ENCODE peak calls at places on chromosome 1, in eight cellular contexts. One of them, this sample, is unnamed.

GRCh38 chr1:180693564-180694244 is 61.9 kb downstream of the XPR1 start:
- DNase-seq in stimulated activated CD4-positive, alpha-beta T cell treated with anti-CD3 and anti-CD28 coated beads, Interleukin-1b, Interleukin-23, amount 100 ng/mL, for 24 hours: no peak
- DNase-seq in stimulated activated CD8-positive, alpha-beta memory T cell treated with anti-CD3 and anti-CD28 coated beads, Interleukin-7, amount 100 ng/mL, for 1 hour: no peak
- DNase-seq in cardiac muscle cell: no peak
- DNase-seq in HT1080: no peak
- DNase-seq in NCI-H1417: no peak
- DNase-seq in Ammon's horn: no peak
- DNase-seq in naive thymus-derived CD8-positive, alpha-beta T cell: no peak
- DNase-seq in this sample: no peak

GRCh38 chr1:240965581-240966091 is 353.7 kb upstream of the GREM2 start:
- DNase-seq in stimulated activated CD8-positive, alpha-beta memory T cell treated with anti-CD3 and anti-CD28 coated beads, Interleukin-7, amount 100 ng/mL, for 1 hour: no peak
- DNase-seq in NCI-H1417: no peak
- DNase-seq in stimulated activated CD4-positive, alpha-beta T cell treated with anti-CD3 and anti-CD28 coated beads, Interleukin-1b, Interleukin-23, amount 100 ng/mL, for 24 hours: no peak
- DNase-seq in HT1080: no peak
- DNase-seq in Ammon's horn: no peak
- DNase-seq in cardiac muscle cell: peak
- DNase-seq in naive thymus-derived CD8-positive, alpha-beta T cell: no peak
- DNase-seq in this sample: no peak

GRCh38 chr1:102184477-102184876 is 187.8 kb upstream of the OLFM3 start:
- DNase-seq in HT1080: no peak
- DNase-seq in Ammon's horn: no peak
- DNase-seq in stimulated activated CD8-positive, alpha-beta memory T cell treated with anti-CD3 and anti-CD28 coated beads, Interleukin-7, amount 100 ng/mL, for 1 hour: no peak
- DNase-seq in naive thymus-derived CD8-positive, alpha-beta T cell: no peak
- DNase-seq in stimulated activated CD4-positive, alpha-beta T cell treated with anti-CD3 and anti-CD28 coated beads, Interleukin-1b, Interleukin-23, amount 100 ng/mL, for 24 hours: no peak
- DNase-seq in NCI-H1417: no peak
- DNase-seq in cardiac muscle cell: no peak
- DNase-seq in this sample: no peak

GRCh38 chr1:165823552-165824268 is 3.7 kb upstream of the UCK2 start:
- DNase-seq in stimulated activated CD4-positive, alpha-beta T cell treated with anti-CD3 and anti-CD28 coated beads, Interleukin-1b, Interleukin-23, amount 100 ng/mL, for 24 hours: no peak
- DNase-seq in cardiac muscle cell: no peak
- DNase-seq in stimulated activated CD8-positive, alpha-beta memory T cell treated with anti-CD3 and anti-CD28 coated beads, Interleukin-7, amount 100 ng/mL, for 1 hour: no peak
- DNase-seq in Ammon's horn: peak
- DNase-seq in naive thymus-derived CD8-positive, alpha-beta T cell: no peak
- DNase-seq in HT1080: no peak
- DNase-seq in NCI-H1417: no peak
- DNase-seq in this sample: no peak

GRCh38 chr1:49597436-49597835 is 426.3 kb downstream of the AGBL4 start:
- DNase-seq in Ammon's horn: no peak
- DNase-seq in cardiac muscle cell: no peak
- DNase-seq in stimulated activated CD4-positive, alpha-beta T cell treated with anti-CD3 and anti-CD28 coated beads, Interleukin-1b, Interleukin-23, amount 100 ng/mL, for 24 hours: no peak
- DNase-seq in NCI-H1417: peak
- DNase-seq in HT1080: no peak
- DNase-seq in stimulated activated CD8-positive, alpha-beta memory T cell treated with anti-CD3 and anti-CD28 coated beads, Interleukin-7, amount 100 ng/mL, for 1 hour: no peak
- DNase-seq in naive thymus-derived CD8-positive, alpha-beta T cell: no peak
- DNase-seq in this sample: no peak

GRCh38 chr1:25991937-25992688 is 5.8 kb downstream of the PAFAH2 start:
- DNase-seq in naive thymus-derived CD8-positive, alpha-beta T cell: no peak
- DNase-seq in cardiac muscle cell: no peak
- DNase-seq in stimulated activated CD8-positive, alpha-beta memory T cell treated with anti-CD3 and anti-CD28 coated beads, Interleukin-7, amount 100 ng/mL, for 1 hour: no peak
- DNase-seq in stimulated activated CD4-positive, alpha-beta T cell treated with anti-CD3 and anti-CD28 coated beads, Interleukin-1b, Interleukin-23, amount 100 ng/mL, for 24 hours: no peak
- DNase-seq in Ammon's horn: no peak
- DNase-seq in HT1080: peak
- DNase-seq in NCI-H1417: no peak
- DNase-seq in this sample: no peak

GRCh38 chr1:91791103-91791502 is 94.8 kb downstream of the TGFBR3 start:
- DNase-seq in stimulated activated CD4-positive, alpha-beta T cell treated with anti-CD3 and anti-CD28 coated beads, Interleukin-1b, Interleukin-23, amount 100 ng/mL, for 24 hours: no peak
- DNase-seq in HT1080: no peak
- DNase-seq in cardiac muscle cell: no peak
- DNase-seq in Ammon's horn: no peak
- DNase-seq in stimulated activated CD8-positive, alpha-beta memory T cell treated with anti-CD3 and anti-CD28 coated beads, Interleukin-7, amount 100 ng/mL, for 1 hour: no peak
- DNase-seq in NCI-H1417: no peak
- DNase-seq in naive thymus-derived CD8-positive, alpha-beta T cell: no peak
- DNase-seq in this sample: no peak

GRCh38 chr1:156504062-156504813 is 3.7 kb upstream of the MEF2D start:
- DNase-seq in cardiac muscle cell: no peak
- DNase-seq in stimulated activated CD8-positive, alpha-beta memory T cell treated with anti-CD3 and anti-CD28 coated beads, Interleukin-7, amount 100 ng/mL, for 1 hour: no peak
- DNase-seq in HT1080: peak
- DNase-seq in Ammon's horn: no peak
- DNase-seq in stimulated activated CD4-positive, alpha-beta T cell treated with anti-CD3 and anti-CD28 coated beads, Interleukin-1b, Interleukin-23, amount 100 ng/mL, for 24 hours: no peak
- DNase-seq in NCI-H1417: no peak
- DNase-seq in naive thymus-derived CD8-positive, alpha-beta T cell: no peak
- DNase-seq in this sample: no peak

GRCh38 chr1:47231314-47232186 is 475 bp downstream of the TAL1 start:
- DNase-seq in Ammon's horn: peak
- DNase-seq in HT1080: no peak
- DNase-seq in NCI-H1417: no peak
- DNase-seq in cardiac muscle cell: peak
- DNase-seq in stimulated activated CD8-positive, alpha-beta memory T cell treated with anti-CD3 and anti-CD28 coated beads, Interleukin-7, amount 100 ng/mL, for 1 hour: no peak
- DNase-seq in naive thymus-derived CD8-positive, alpha-beta T cell: no peak
- DNase-seq in stimulated activated CD4-positive, alpha-beta T cell treated with anti-CD3 and anti-CD28 coated beads, Interleukin-1b, Interleukin-23, amount 100 ng/mL, for 24 hours: no peak
- DNase-seq in this sample: peak

GRCh38 chr1:21520899-21521716 is 11.9 kb downstream of the ALPL start:
- DNase-seq in Ammon's horn: no peak
- DNase-seq in naive thymus-derived CD8-positive, alpha-beta T cell: no peak
- DNase-seq in stimulated activated CD4-positive, alpha-beta T cell treated with anti-CD3 and anti-CD28 coated beads, Interleukin-1b, Interleukin-23, amount 100 ng/mL, for 24 hours: no peak
- DNase-seq in cardiac muscle cell: no peak
- DNase-seq in HT1080: peak
- DNase-seq in NCI-H1417: no peak
- DNase-seq in stimulated activated CD8-positive, alpha-beta memory T cell treated with anti-CD3 and anti-CD28 coated beads, Interleukin-7, amount 100 ng/mL, for 1 hour: no peak
- DNase-seq in this sample: peak

GRCh38 chr1:31831397-31832378 is 15.9 kb upstream of the SPOCD1 start:
- DNase-seq in Ammon's horn: no peak
- DNase-seq in cardiac muscle cell: no peak
- DNase-seq in stimulated activated CD4-positive, alpha-beta T cell treated with anti-CD3 and anti-CD28 coated beads, Interleukin-1b, Interleukin-23, amount 100 ng/mL, for 24 hours: no peak
- DNase-seq in stimulated activated CD8-positive, alpha-beta memory T cell treated with anti-CD3 and anti-CD28 coated beads, Interleukin-7, amount 100 ng/mL, for 1 hour: no peak
- DNase-seq in NCI-H1417: no peak
- DNase-seq in HT1080: peak
- DNase-seq in naive thymus-derived CD8-positive, alpha-beta T cell: no peak
- DNase-seq in this sample: peak

GRCh38 chr1:33132549-33132948 is 49.3 kb downstream of the TRIM62 start:
- DNase-seq in Ammon's horn: no peak
- DNase-seq in stimulated activated CD8-positive, alpha-beta memory T cell treated with anti-CD3 and anti-CD28 coated beads, Interleukin-7, amount 100 ng/mL, for 1 hour: no peak
- DNase-seq in stimulated activated CD4-positive, alpha-beta T cell treated with anti-CD3 and anti-CD28 coated beads, Interleukin-1b, Interleukin-23, amount 100 ng/mL, for 24 hours: no peak
- DNase-seq in HT1080: no peak
- DNase-seq in NCI-H1417: no peak
- DNase-seq in cardiac muscle cell: no peak
- DNase-seq in naive thymus-derived CD8-positive, alpha-beta T cell: no peak
- DNase-seq in this sample: no peak

GRCh38 chr1:153058154-153058553 is 842 bp upstream of the SPRR2A start:
- DNase-seq in stimulated activated CD8-positive, alpha-beta memory T cell treated with anti-CD3 and anti-CD28 coated beads, Interleukin-7, amount 100 ng/mL, for 1 hour: no peak
- DNase-seq in cardiac muscle cell: no peak
- DNase-seq in stimulated activated CD4-positive, alpha-beta T cell treated with anti-CD3 and anti-CD28 coated beads, Interleukin-1b, Interleukin-23, amount 100 ng/mL, for 24 hours: no peak
- DNase-seq in NCI-H1417: no peak
- DNase-seq in Ammon's horn: no peak
- DNase-seq in HT1080: no peak
- DNase-seq in naive thymus-derived CD8-positive, alpha-beta T cell: no peak
- DNase-seq in this sample: no peak

GRCh38 chr1:31181515-31182343 is 58.0 kb downstream of the NKAIN1 start:
- DNase-seq in cardiac muscle cell: peak
- DNase-seq in NCI-H1417: peak
- DNase-seq in naive thymus-derived CD8-positive, alpha-beta T cell: no peak
- DNase-seq in Ammon's horn: peak
- DNase-seq in stimulated activated CD8-positive, alpha-beta memory T cell treated with anti-CD3 and anti-CD28 coated beads, Interleukin-7, amount 100 ng/mL, for 1 hour: no peak
- DNase-seq in HT1080: peak
- DNase-seq in stimulated activated CD4-positive, alpha-beta T cell treated with anti-CD3 and anti-CD28 coated beads, Interleukin-1b, Interleukin-23, amount 100 ng/mL, for 24 hours: peak
- DNase-seq in this sample: peak

GRCh38 chr1:205936846-205937707 is 6.2 kb downstream of the SLC26A9 start:
- DNase-seq in NCI-H1417: no peak
- DNase-seq in stimulated activated CD4-positive, alpha-beta T cell treated with anti-CD3 and anti-CD28 coated beads, Interleukin-1b, Interleukin-23, amount 100 ng/mL, for 24 hours: no peak
- DNase-seq in stimulated activated CD8-positive, alpha-beta memory T cell treated with anti-CD3 and anti-CD28 coated beads, Interleukin-7, amount 100 ng/mL, for 1 hour: no peak
- DNase-seq in naive thymus-derived CD8-positive, alpha-beta T cell: no peak
- DNase-seq in HT1080: peak
- DNase-seq in Ammon's horn: no peak
- DNase-seq in cardiac muscle cell: no peak
- DNase-seq in this sample: peak

GRCh38 chr1:65425697-65426096 is 5.2 kb downstream of the LEPR start:
- DNase-seq in stimulated activated CD8-positive, alpha-beta memory T cell treated with anti-CD3 and anti-CD28 coated beads, Interleukin-7, amount 100 ng/mL, for 1 hour: no peak
- DNase-seq in Ammon's horn: no peak
- DNase-seq in cardiac muscle cell: no peak
- DNase-seq in stimulated activated CD4-positive, alpha-beta T cell treated with anti-CD3 and anti-CD28 coated beads, Interleukin-1b, Interleukin-23, amount 100 ng/mL, for 24 hours: no peak
- DNase-seq in NCI-H1417: no peak
- DNase-seq in naive thymus-derived CD8-positive, alpha-beta T cell: no peak
- DNase-seq in HT1080: peak
- DNase-seq in this sample: peak

GRCh38 chr1:110243581-110243980 is 33.5 kb downstream of the KCNC4 start:
- DNase-seq in HT1080: no peak
- DNase-seq in naive thymus-derived CD8-positive, alpha-beta T cell: no peak
- DNase-seq in cardiac muscle cell: no peak
- DNase-seq in NCI-H1417: peak
- DNase-seq in Ammon's horn: no peak
- DNase-seq in stimulated activated CD8-positive, alpha-beta memory T cell treated with anti-CD3 and anti-CD28 coated beads, Interleukin-7, amount 100 ng/mL, for 1 hour: no peak
- DNase-seq in stimulated activated CD4-positive, alpha-beta T cell treated with anti-CD3 and anti-CD28 coated beads, Interleukin-1b, Interleukin-23, amount 100 ng/mL, for 24 hours: no peak
- DNase-seq in this sample: no peak

GRCh38 chr1:219304227-219305226 is 130.8 kb downstream of the LYPLAL1 start:
- DNase-seq in stimulated activated CD8-positive, alpha-beta memory T cell treated with anti-CD3 and anti-CD28 coated beads, Interleukin-7, amount 100 ng/mL, for 1 hour: no peak
- DNase-seq in Ammon's horn: no peak
- DNase-seq in NCI-H1417: no peak
- DNase-seq in HT1080: peak
- DNase-seq in naive thymus-derived CD8-positive, alpha-beta T cell: no peak
- DNase-seq in cardiac muscle cell: no peak
- DNase-seq in stimulated activated CD4-positive, alpha-beta T cell treated with anti-CD3 and anti-CD28 coated beads, Interleukin-1b, Interleukin-23, amount 100 ng/mL, for 24 hours: no peak
- DNase-seq in this sample: peak

GRCh38 chr1:200380589-200381021 is 29.2 kb downstream of the ZNF281 start:
- DNase-seq in Ammon's horn: no peak
- DNase-seq in cardiac muscle cell: no peak
- DNase-seq in naive thymus-derived CD8-positive, alpha-beta T cell: no peak
- DNase-seq in HT1080: no peak
- DNase-seq in NCI-H1417: no peak
- DNase-seq in stimulated activated CD4-positive, alpha-beta T cell treated with anti-CD3 and anti-CD28 coated beads, Interleukin-1b, Interleukin-23, amount 100 ng/mL, for 24 hours: no peak
- DNase-seq in stimulated activated CD8-positive, alpha-beta memory T cell treated with anti-CD3 and anti-CD28 coated beads, Interleukin-7, amount 100 ng/mL, for 1 hour: no peak
- DNase-seq in this sample: no peak

GRCh38 chr1:95730986-95731385 is 497.0 kb downstream of the RWDD3 start:
- DNase-seq in stimulated activated CD4-positive, alpha-beta T cell treated with anti-CD3 and anti-CD28 coated beads, Interleukin-1b, Interleukin-23, amount 100 ng/mL, for 24 hours: no peak
- DNase-seq in naive thymus-derived CD8-positive, alpha-beta T cell: no peak
- DNase-seq in HT1080: peak
- DNase-seq in NCI-H1417: no peak
- DNase-seq in stimulated activated CD8-positive, alpha-beta memory T cell treated with anti-CD3 and anti-CD28 coated beads, Interleukin-7, amount 100 ng/mL, for 1 hour: no peak
- DNase-seq in Ammon's horn: no peak
- DNase-seq in cardiac muscle cell: no peak
- DNase-seq in this sample: no peak

GRCh38 chr1:14650951-14651350 is 52.5 kb downstream of the KAZN start:
- DNase-seq in stimulated activated CD4-positive, alpha-beta T cell treated with anti-CD3 and anti-CD28 coated beads, Interleukin-1b, Interleukin-23, amount 100 ng/mL, for 24 hours: no peak
- DNase-seq in NCI-H1417: no peak
- DNase-seq in Ammon's horn: peak
- DNase-seq in naive thymus-derived CD8-positive, alpha-beta T cell: no peak
- DNase-seq in stimulated activated CD8-positive, alpha-beta memory T cell treated with anti-CD3 and anti-CD28 coated beads, Interleukin-7, amount 100 ng/mL, for 1 hour: no peak
- DNase-seq in HT1080: no peak
- DNase-seq in cardiac muscle cell: peak
- DNase-seq in this sample: no peak

GRCh38 chr1:76925825-76926224 is 58.5 kb downstream of the ST6GALNAC5 start:
- DNase-seq in naive thymus-derived CD8-positive, alpha-beta T cell: no peak
- DNase-seq in stimulated activated CD8-positive, alpha-beta memory T cell treated with anti-CD3 and anti-CD28 coated beads, Interleukin-7, amount 100 ng/mL, for 1 hour: no peak
- DNase-seq in NCI-H1417: no peak
- DNase-seq in stimulated activated CD4-positive, alpha-beta T cell treated with anti-CD3 and anti-CD28 coated beads, Interleukin-1b, Interleukin-23, amount 100 ng/mL, for 24 hours: no peak
- DNase-seq in HT1080: no peak
- DNase-seq in Ammon's horn: peak
- DNase-seq in cardiac muscle cell: no peak
- DNase-seq in this sample: no peak

GRCh38 chr1:89936694-89937093 is 58.2 kb upstream of the ZNF326 start:
- DNase-seq in stimulated activated CD4-positive, alpha-beta T cell treated with anti-CD3 and anti-CD28 coated beads, Interleukin-1b, Interleukin-23, amount 100 ng/mL, for 24 hours: no peak
- DNase-seq in stimulated activated CD8-positive, alpha-beta memory T cell treated with anti-CD3 and anti-CD28 coated beads, Interleukin-7, amount 100 ng/mL, for 1 hour: no peak
- DNase-seq in HT1080: no peak
- DNase-seq in cardiac muscle cell: no peak
- DNase-seq in Ammon's horn: no peak
- DNase-seq in NCI-H1417: no peak
- DNase-seq in naive thymus-derived CD8-positive, alpha-beta T cell: no peak
- DNase-seq in this sample: no peak

GRCh38 chr1:157042852-157043251 is 2.7 kb downstream of the ARHGEF11 start:
- DNase-seq in Ammon's horn: no peak
- DNase-seq in stimulated activated CD4-positive, alpha-beta T cell treated with anti-CD3 and anti-CD28 coated beads, Interleukin-1b, Interleukin-23, amount 100 ng/mL, for 24 hours: no peak
- DNase-seq in naive thymus-derived CD8-positive, alpha-beta T cell: no peak
- DNase-seq in cardiac muscle cell: no peak
- DNase-seq in NCI-H1417: no peak
- DNase-seq in stimulated activated CD8-positive, alpha-beta memory T cell treated with anti-CD3 and anti-CD28 coated beads, Interleukin-7, amount 100 ng/mL, for 1 hour: no peak
- DNase-seq in HT1080: no peak
- DNase-seq in this sample: no peak

GRCh38 chr1:184771190-184771691 is 16.6 kb upstream of the EDEM3 start:
- DNase-seq in stimulated activated CD8-positive, alpha-beta memory T cell treated with anti-CD3 and anti-CD28 coated beads, Interleukin-7, amount 100 ng/mL, for 1 hour: no peak
- DNase-seq in Ammon's horn: no peak
- DNase-seq in HT1080: no peak
- DNase-seq in cardiac muscle cell: no peak
- DNase-seq in stimulated activated CD4-positive, alpha-beta T cell treated with anti-CD3 and anti-CD28 coated beads, Interleukin-1b, Interleukin-23, amount 100 ng/mL, for 24 hours: no peak
- DNase-seq in naive thymus-derived CD8-positive, alpha-beta T cell: no peak
- DNase-seq in NCI-H1417: peak
- DNase-seq in this sample: peak

GRCh38 chr1:195618287-195618686 is 990.0 kb downstream of the KCNT2 start:
- DNase-seq in Ammon's horn: no peak
- DNase-seq in stimulated activated CD4-positive, alpha-beta T cell treated with anti-CD3 and anti-CD28 coated beads, Interleukin-1b, Interleukin-23, amount 100 ng/mL, for 24 hours: no peak
- DNase-seq in stimulated activated CD8-positive, alpha-beta memory T cell treated with anti-CD3 and anti-CD28 coated beads, Interleukin-7, amount 100 ng/mL, for 1 hour: no peak
- DNase-seq in NCI-H1417: no peak
- DNase-seq in HT1080: no peak
- DNase-seq in cardiac muscle cell: no peak
- DNase-seq in naive thymus-derived CD8-positive, alpha-beta T cell: no peak
- DNase-seq in this sample: no peak

GRCh38 chr1:56400526-56400925 is 178.8 kb downstream of the PLPP3 start:
- DNase-seq in stimulated activated CD8-positive, alpha-beta memory T cell treated with anti-CD3 and anti-CD28 coated beads, Interleukin-7, amount 100 ng/mL, for 1 hour: no peak
- DNase-seq in stimulated activated CD4-positive, alpha-beta T cell treated with anti-CD3 and anti-CD28 coated beads, Interleukin-1b, Interleukin-23, amount 100 ng/mL, for 24 hours: no peak
- DNase-seq in NCI-H1417: no peak
- DNase-seq in Ammon's horn: no peak
- DNase-seq in cardiac muscle cell: no peak
- DNase-seq in naive thymus-derived CD8-positive, alpha-beta T cell: no peak
- DNase-seq in HT1080: no peak
- DNase-seq in this sample: no peak

GRCh38 chr1:41864471-41865040 is 54.2 kb downstream of the HIVEP3 start:
- DNase-seq in stimulated activated CD4-positive, alpha-beta T cell treated with anti-CD3 and anti-CD28 coated beads, Interleukin-1b, Interleukin-23, amount 100 ng/mL, for 24 hours: no peak
- DNase-seq in NCI-H1417: no peak
- DNase-seq in naive thymus-derived CD8-positive, alpha-beta T cell: no peak
- DNase-seq in cardiac muscle cell: no peak
- DNase-seq in HT1080: no peak
- DNase-seq in stimulated activated CD8-positive, alpha-beta memory T cell treated with anti-CD3 and anti-CD28 coated beads, Interleukin-7, amount 100 ng/mL, for 1 hour: no peak
- DNase-seq in Ammon's horn: no peak
- DNase-seq in this sample: no peak

GRCh38 chr1:14129009-14129408 is 429.0 kb downstream of the PRDM2 start:
- DNase-seq in NCI-H1417: no peak
- DNase-seq in stimulated activated CD4-positive, alpha-beta T cell treated with anti-CD3 and anti-CD28 coated beads, Interleukin-1b, Interleukin-23, amount 100 ng/mL, for 24 hours: no peak
- DNase-seq in Ammon's horn: no peak
- DNase-seq in HT1080: no peak
- DNase-seq in naive thymus-derived CD8-positive, alpha-beta T cell: no peak
- DNase-seq in cardiac muscle cell: no peak
- DNase-seq in stimulated activated CD8-positive, alpha-beta memory T cell treated with anti-CD3 and anti-CD28 coated beads, Interleukin-7, amount 100 ng/mL, for 1 hour: no peak
- DNase-seq in this sample: no peak

GRCh38 chr1:89523597-89524368 is 846 bp upstream of the LRRC8B start:
- DNase-seq in cardiac muscle cell: no peak
- DNase-seq in HT1080: no peak
- DNase-seq in stimulated activated CD4-positive, alpha-beta T cell treated with anti-CD3 and anti-CD28 coated beads, Interleukin-1b, Interleukin-23, amount 100 ng/mL, for 24 hours: peak
- DNase-seq in naive thymus-derived CD8-positive, alpha-beta T cell: peak
- DNase-seq in stimulated activated CD8-positive, alpha-beta memory T cell treated with anti-CD3 and anti-CD28 coated beads, Interleukin-7, amount 100 ng/mL, for 1 hour: no peak
- DNase-seq in Ammon's horn: no peak
- DNase-seq in NCI-H1417: peak
- DNase-seq in this sample: no peak

GRCh38 chr1:82697965-82698364 is 897.2 kb downstream of the ADGRL2 start:
- DNase-seq in HT1080: no peak
- DNase-seq in Ammon's horn: no peak
- DNase-seq in NCI-H1417: peak
- DNase-seq in stimulated activated CD4-positive, alpha-beta T cell treated with anti-CD3 and anti-CD28 coated beads, Interleukin-1b, Interleukin-23, amount 100 ng/mL, for 24 hours: no peak
- DNase-seq in naive thymus-derived CD8-positive, alpha-beta T cell: no peak
- DNase-seq in cardiac muscle cell: no peak
- DNase-seq in stimulated activated CD8-positive, alpha-beta memory T cell treated with anti-CD3 and anti-CD28 coated beads, Interleukin-7, amount 100 ng/mL, for 1 hour: no peak
- DNase-seq in this sample: peak

GRCh38 chr1:91997607-91998195 is 32.1 kb upstream of the EPHX4 start:
- DNase-seq in cardiac muscle cell: peak
- DNase-seq in Ammon's horn: peak
- DNase-seq in NCI-H1417: peak
- DNase-seq in naive thymus-derived CD8-positive, alpha-beta T cell: peak
- DNase-seq in stimulated activated CD4-positive, alpha-beta T cell treated with anti-CD3 and anti-CD28 coated beads, Interleukin-1b, Interleukin-23, amount 100 ng/mL, for 24 hours: peak
- DNase-seq in HT1080: peak
- DNase-seq in stimulated activated CD8-positive, alpha-beta memory T cell treated with anti-CD3 and anti-CD28 coated beads, Interleukin-7, amount 100 ng/mL, for 1 hour: no peak
- DNase-seq in this sample: peak

GRCh38 chr1:213231795-213232231 is 180.8 kb downstream of the RPS6KC1 start:
- DNase-seq in NCI-H1417: peak
- DNase-seq in naive thymus-derived CD8-positive, alpha-beta T cell: no peak
- DNase-seq in HT1080: peak
- DNase-seq in stimulated activated CD4-positive, alpha-beta T cell treated with anti-CD3 and anti-CD28 coated beads, Interleukin-1b, Interleukin-23, amount 100 ng/mL, for 24 hours: no peak
- DNase-seq in cardiac muscle cell: no peak
- DNase-seq in stimulated activated CD8-positive, alpha-beta memory T cell treated with anti-CD3 and anti-CD28 coated beads, Interleukin-7, amount 100 ng/mL, for 1 hour: no peak
- DNase-seq in Ammon's horn: no peak
- DNase-seq in this sample: peak